ENCODE peak calls at places on chromosomes 6 and 20, in four cellular contexts. One of them, this sample, is unnamed.

GRCh38 chr6:82006027-82006738 is 241.4 kb downstream of the IBTK start:
- DNase-seq in HCT116: no peak
- DNase-seq in HepG2: peak; percentile 57
- DNase-seq in K562: no peak
- DNase-seq in this sample: peak; percentile 7

GRCh38 chr6:11645016-11645415 is 107.5 kb downstream of the TMEM170B start:
- DNase-seq in K562: no peak
- DNase-seq in HCT116: no peak
- DNase-seq in HepG2: no peak
- DNase-seq in this sample: no peak

GRCh38 chr6:47247227-47247797 is 62.4 kb downstream of the TNFRSF21 start:
- DNase-seq in HCT116: no peak
- DNase-seq in HepG2: no peak
- DNase-seq in K562: peak; percentile 42
- DNase-seq in this sample: peak; percentile 47

GRCh38 chr6:154792761-154793160 is 59.5 kb downstream of the SCAF8 start:
- DNase-seq in HCT116: no peak
- DNase-seq in HepG2: no peak
- DNase-seq in K562: no peak
- DNase-seq in this sample: no peak

GRCh38 chr6:43278524-43279078 is 19.5 kb upstream of the SLC22A7 start:
- DNase-seq in HepG2: peak; percentile 81
- DNase-seq in K562: no peak
- DNase-seq in HCT116: no peak
- DNase-seq in this sample: no peak

GRCh38 chr6:165883851-165884640 is 221.0 kb upstream of the PDE10A start:
- DNase-seq in HCT116: no peak
- DNase-seq in K562: no peak
- DNase-seq in HepG2: no peak
- DNase-seq in this sample: no peak

GRCh38 chr6:19865178-19865577 is 28.0 kb downstream of the ID4 start:
- DNase-seq in HepG2: no peak
- DNase-seq in HCT116: no peak
- DNase-seq in K562: no peak
- DNase-seq in this sample: no peak

GRCh38 chr6:37845026-37845911 is 25.7 kb downstream of the ZFAND3 start:
- DNase-seq in HCT116: no peak
- DNase-seq in HepG2: no peak
- DNase-seq in K562: no peak
- DNase-seq in this sample: no peak

GRCh38 chr6:42644211-42644610 is 78.2 kb downstream of the PRPH2 start:
- DNase-seq in HepG2: no peak
- DNase-seq in HCT116: no peak
- DNase-seq in K562: no peak
- DNase-seq in this sample: no peak

GRCh38 chr6:48311301-48311700 is 200.3 kb upstream of the PTCHD4 start:
- DNase-seq in HepG2: no peak
- DNase-seq in HCT116: no peak
- DNase-seq in K562: no peak
- DNase-seq in this sample: no peak

GRCh38 chr20:53900380-53900999 is 169.9 kb downstream of the BCAS1 start:
- DNase-seq in HCT116: no peak
- DNase-seq in HepG2: no peak
- DNase-seq in K562: no peak
- DNase-seq in this sample: no peak

GRCh38 chr20:53899351-53900167 is 170.8 kb downstream of the BCAS1 start:
- DNase-seq in HCT116: no peak
- DNase-seq in K562: peak; percentile 59
- DNase-seq in HepG2: no peak
- DNase-seq in this sample: peak; percentile 38

GRCh38 chr20:53901697-53902096 is 168.7 kb downstream of the BCAS1 start:
- DNase-seq in HepG2: no peak
- DNase-seq in K562: no peak
- DNase-seq in HCT116: no peak
- DNase-seq in this sample: no peak

GRCh38 chr20:53902968-53903651 is 167.3 kb downstream of the BCAS1 start:
- DNase-seq in HCT116: no peak
- DNase-seq in HepG2: no peak
- DNase-seq in K562: no peak
- DNase-seq in this sample: no peak

DNA sequence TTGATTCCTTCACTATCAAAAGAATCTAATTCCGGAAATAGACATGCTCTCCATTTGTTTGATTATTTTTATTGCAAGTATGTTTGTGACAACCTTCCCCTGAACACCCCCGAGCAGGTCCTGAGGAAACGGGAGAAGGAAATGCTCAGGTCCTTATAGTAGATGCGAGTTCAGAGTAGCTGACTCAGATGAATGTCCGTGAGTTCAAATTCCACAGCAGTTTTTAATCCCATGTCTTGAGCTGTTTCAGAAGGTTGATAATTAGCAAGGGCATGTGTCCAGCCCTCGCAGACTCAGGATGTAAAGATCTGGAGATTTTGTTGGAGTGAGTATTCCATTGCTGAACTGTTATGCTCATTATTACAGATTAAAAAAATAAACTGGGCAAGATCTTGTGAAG is 169.3 kb downstream of the BCAS1 start:
- DNase-seq in HCT116: no peak
- DNase-seq in HepG2: no peak
- DNase-seq in K562: no peak
- DNase-seq in this sample: no peak
- TF ChIP-seq ELF1 in HCT116: no peak
- TF ChIP-seq ELF1 in HepG2: no peak
- TF ChIP-seq ELF1 in K562: no peak
- TF ChIP-seq ELF1 in this sample: no peak

DNA sequence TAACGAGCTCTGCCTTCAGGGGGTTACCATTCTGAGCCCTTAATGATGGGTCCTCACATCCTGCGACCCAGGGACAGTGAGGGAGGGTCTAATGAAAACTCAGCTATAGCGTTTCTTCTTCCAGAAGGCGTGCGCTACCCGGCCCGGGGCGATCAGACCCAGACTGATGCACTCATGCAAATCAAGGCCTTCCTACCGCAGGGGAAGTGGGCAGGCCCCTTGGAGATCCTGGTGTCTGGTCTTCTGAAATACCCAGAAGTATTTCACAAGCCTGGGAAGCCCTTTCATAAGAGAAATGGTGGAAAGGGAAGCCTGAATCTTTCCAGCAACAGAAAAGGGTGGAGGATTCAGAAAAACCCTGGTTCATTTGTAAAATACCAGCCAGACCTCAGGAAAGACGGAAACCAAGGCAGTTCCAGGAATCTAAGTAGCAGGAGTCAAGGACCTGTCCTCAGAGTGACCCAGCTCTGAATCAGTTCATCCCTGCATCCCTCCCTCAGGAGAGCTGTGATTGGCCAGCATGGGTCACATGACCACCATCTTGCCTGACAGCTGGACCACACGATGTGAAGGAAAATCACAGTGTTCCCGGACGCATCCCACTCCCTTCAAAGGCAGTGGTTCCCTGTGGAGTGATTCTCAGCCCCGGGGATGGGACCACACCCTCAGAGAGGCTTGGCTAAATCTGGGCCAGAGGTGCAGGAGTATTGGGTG is 12.7 kb downstream of the BFSP1 start:
- DNase-seq in HepG2: no peak
- DNase-seq in HCT116: no peak
- DNase-seq in K562: peak; percentile 79
- DNase-seq in this sample: peak; percentile 45
- TF ChIP-seq ELF1 in HepG2: no peak
- TF ChIP-seq ELF1 in HCT116: no peak
- TF ChIP-seq ELF1 in K562: no peak
- TF ChIP-seq ELF1 in this sample: no peak

DNA sequence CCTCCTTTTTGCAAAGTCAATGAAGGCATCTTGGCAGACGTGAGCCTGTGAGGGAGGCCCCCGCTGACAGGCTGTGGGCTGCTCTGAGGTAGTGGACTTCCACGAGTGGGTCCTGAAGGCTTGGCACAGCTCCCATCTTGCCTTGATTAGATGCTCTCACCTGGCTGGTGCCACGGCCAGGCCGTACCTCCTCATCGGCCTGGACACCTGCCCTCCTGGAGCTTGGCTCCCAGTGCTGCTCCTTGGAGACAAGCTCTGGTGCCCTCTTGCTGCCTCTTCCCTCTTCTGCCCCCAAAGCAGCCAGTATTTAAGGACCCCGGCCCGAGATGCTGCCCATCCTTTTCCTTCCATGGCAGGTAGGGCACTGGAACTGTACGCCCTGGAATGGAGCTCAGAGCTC is 93.5 kb downstream of the ERMARD start:
- DNase-seq in K562: no peak
- DNase-seq in HepG2: no peak
- DNase-seq in HCT116: no peak
- DNase-seq in this sample: no peak
- TF ChIP-seq ELF1 in K562: no peak
- TF ChIP-seq ELF1 in HepG2: no peak
- TF ChIP-seq ELF1 in HCT116: no peak
- TF ChIP-seq ELF1 in this sample: no peak

GRCh38 chr6:54602591-54602990 is 244.0 kb upstream of the FAM83B start:
- DNase-seq in HCT116: no peak
- DNase-seq in HepG2: no peak
- DNase-seq in K562: no peak
- DNase-seq in this sample: no peak
- TF ChIP-seq ELF1 in HCT116: no peak
- TF ChIP-seq ELF1 in HepG2: no peak
- TF ChIP-seq ELF1 in K562: no peak
- TF ChIP-seq ELF1 in this sample: no peak

GRCh38 chr6:53815381-53816119 is 20.7 kb downstream of the LRRC1 start:
- DNase-seq in K562: no peak
- DNase-seq in HepG2: no peak
- DNase-seq in HCT116: no peak
- DNase-seq in this sample: no peak
- TF ChIP-seq ELF1 in K562: no peak
- TF ChIP-seq ELF1 in HepG2: no peak
- TF ChIP-seq ELF1 in HCT116: no peak
- TF ChIP-seq ELF1 in this sample: no peak

GRCh38 chr20:63363981-63364536 is 2.9 kb upstream of the CHRNA4 start:
- DNase-seq in HCT116: no peak
- DNase-seq in HepG2: no peak
- DNase-seq in K562: no peak
- DNase-seq in this sample: no peak
- TF ChIP-seq ELF1 in HCT116: no peak
- TF ChIP-seq ELF1 in HepG2: no peak
- TF ChIP-seq ELF1 in K562: no peak
- TF ChIP-seq ELF1 in this sample: no peak

This sample was measured in SK-N-SH.